ENCODE peak calls at places on chromosomes 11 and 22, in four cellular contexts. L is OCI-LY7, T is choroid plexus epithelial cell, R is mammary epithelial cell. O is an unnamed sample.

GRCh38 chr22:40189979-40190378 is 12.3 kb downstream of the TNRC6B start:
- DNase-seq in T (no peak), L (no peak), R (no peak), O (no peak)

GRCh38 chr22:50627914-50628542 is at the start of gene ARSA:
- DNase-seq in R (peak; percentile 76), L (peak; percentile 90), T (peak; percentile 83), O (peak; percentile 43)

GRCh38 chr11:73563539-73564200 is 34.2 kb downstream of the FAM168A start:
- DNase-seq in L (no peak), R (no peak), T (no peak), O (no peak)

GRCh38 chr11:45354976-45355705 is 69.0 kb upstream of the SYT13 start:
- DNase-seq in R (peak; percentile 30), T (peak; percentile 59), L (peak; percentile 87), O (peak; percentile 75)

GRCh38 chr22:39658367-39658766 is 87.8 kb downstream of the CACNA1I start:
- DNase-seq in R (no peak), T (no peak), L (no peak), O (no peak)

GRCh38 chr22:23688571-23688970 is 2.2 kb upstream of the RGL4 start:
- DNase-seq in R (no peak), T (no peak), L (no peak), O (no peak)

GRCh38 chr11:70522613-70523311 is 124.4 kb downstream of the CTTN start:
- DNase-seq in R (no peak), T (no peak), L (no peak), O (no peak)

GRCh38 chr11:94537051-94537600 is 6.6 kb upstream of the FUT4 start:
- DNase-seq in L (no peak), T (peak; percentile 73), R (peak; percentile 58), O (no peak)

GRCh38 chr22:36999463-36999862 is 19.8 kb downstream of the TST start:
- DNase-seq in R (no peak), T (no peak), L (no peak), O (no peak)

GRCh38 chr11:131867457-131868257 is 497.2 kb downstream of the NTM start:
- DNase-seq in T (peak; percentile 95), R (peak; percentile 70), L (peak; percentile 5), O (peak; percentile 25)

GRCh38 chr22:41598891-41599635 is 9.4 kb upstream of the PMM1 start:
- DNase-seq in L (no peak), R (peak; percentile 58), T (no peak), O (no peak)

GRCh38 chr11:10622957-10623787 is 54.7 kb upstream of the LYVE1 start:
- DNase-seq in L (peak; percentile 27), T (no peak), R (no peak), O (peak; percentile 18)

GRCh38 chr22:28345304-28345703 is 334.3 kb downstream of the TTC28 start:
- DNase-seq in R (peak; percentile 61), L (no peak), T (no peak), O (no peak)

GRCh38 chr11:3823303-3823702 is 14.9 kb downstream of the PGAP2 start:
- DNase-seq in L (no peak), T (peak; percentile 84), R (peak; percentile 60), O (no peak)

GRCh38 chr11:116190206-116190605 is 582.6 kb downstream of the BUD13 start:
- DNase-seq in R (no peak), L (no peak), T (no peak), O (no peak)

GRCh38 chr11:9344046-9344680 is 29.8 kb upstream of the TMEM41B start:
- DNase-seq in R (no peak), T (no peak), L (no peak), O (no peak)

GRCh38 chr22:49255154-49255553 is 572.5 kb downstream of the BRD1 start:
- DNase-seq in L (no peak), R (no peak), T (no peak), O (no peak)

GRCh38 chr11:129720156-129720555 is 95.5 kb upstream of the TMEM45B start:
- DNase-seq in R (no peak), L (no peak), T (no peak), O (no peak)

DNA sequence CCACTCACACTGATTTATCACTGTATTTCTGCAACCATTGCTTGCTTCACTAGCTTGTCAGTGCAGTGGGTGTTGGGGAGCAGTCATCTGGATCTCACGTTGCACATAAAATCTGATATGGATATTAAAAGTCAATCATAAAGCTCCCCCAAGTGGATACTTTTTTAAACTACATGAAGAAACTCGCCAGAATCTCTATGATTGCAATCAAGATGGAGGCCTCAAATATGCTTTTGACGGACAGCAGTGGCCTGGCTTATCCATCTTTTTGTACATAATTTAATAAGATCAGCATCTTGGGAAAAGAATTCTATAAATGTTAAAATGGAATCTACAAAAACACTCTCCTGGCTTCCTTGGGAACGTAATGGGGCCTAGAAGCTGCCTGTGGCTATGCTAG is 137.7 kb downstream of the WT1 start:
- DNase-seq in T (peak; percentile 82), R (peak; percentile 47), L (peak; percentile 34), O (no peak)
- TF ChIP-seq CTCF in T (peak; percentile 46), R (peak; percentile 26), L (peak; percentile 73), O (peak; percentile 21)

GRCh38 chr11:66592457-66593302 is at the start of the genes CCDC87 and CCS:
- DNase-seq in L (peak; percentile 97), T (peak; percentile 96), R (peak; percentile 92), O (peak; percentile 85)

GRCh38 chr11:66595245-66595904 is 2.4 kb downstream of the CCS start:
- DNase-seq in T (peak; percentile 89), R (no peak), L (no peak), O (no peak)

GRCh38 chr11:66593303-66593635 is 284 bp downstream of the CCS start:
- DNase-seq in L (no peak), T (no peak), R (no peak), O (no peak)

GRCh38 chr11:66591175-66591574 is 1.7 kb downstream of the CCDC87 start:
- DNase-seq in R (no peak), T (no peak), L (no peak), O (no peak)

GRCh38 chr11:66593650-66594049 is 665 bp downstream of the CCS start:
- DNase-seq in L (no peak), R (no peak), T (no peak), O (no peak)
- H3K4me3 ChIP-seq in L (peak overlapping the region; percentile 73), R (peak overlapping the region; percentile 78), T (peak overlapping the region; percentile 71), O (peak overlapping the region; percentile 74)

GRCh38 chr11:34625576-34625975 is 4.7 kb downstream of the EHF start:
- DNase-seq in L (no peak), T (no peak), R (no peak), O (no peak)

GRCh38 chr11:34621876-34622275 is 983 bp downstream of the EHF start:
- DNase-seq in L (no peak), R (peak; percentile 53), T (no peak), O (no peak)

GRCh38 chr11:34620820-34621792 is at the start of gene EHF:
- DNase-seq in L (no peak), R (peak; percentile 90), T (no peak), O (no peak)

GRCh38 chr11:34624069-34624468 is 3.2 kb downstream of the EHF start:
- DNase-seq in T (no peak), R (no peak), L (no peak), O (peak; percentile 46)

GRCh38 chr11:34623463-34623862 is 2.6 kb downstream of the EHF start:
- DNase-seq in L (no peak), R (no peak), T (no peak), O (peak; percentile 15)
- TF ChIP-seq CTCF in L (no peak), R (no peak), T (no peak), O (no peak)

GRCh38 chr11:1836011-1836945 is 1.5 kb downstream of the SYT8 start:
- DNase-seq in R (no peak), L (no peak), T (no peak), O (no peak)

GRCh38 chr11:1834132-1834610 is 619 bp upstream of the SYT8 start:
- DNase-seq in R (peak; percentile 97), L (no peak), T (no peak), O (no peak)

GRCh38 chr11:1835671-1836010 is 851 bp downstream of the SYT8 start:
- DNase-seq in R (no peak), L (no peak), T (no peak), O (no peak)

GRCh38 chr11:1832989-1833365 is 1.8 kb upstream of the SYT8 start:
- DNase-seq in R (no peak), L (no peak), T (no peak), O (no peak)

GRCh38 chr11:1834791-1835670 is at the start of gene SYT8:
- DNase-seq in R (peak; percentile 50), L (no peak), T (no peak), O (no peak)
- H3K4me3 ChIP-seq in R (peak within 1 kb of the TSS; percentile 64), L (no peak within 1 kb of the TSS), T (no peak within 1 kb of the TSS), O (no peak within 1 kb of the TSS)

DNA sequence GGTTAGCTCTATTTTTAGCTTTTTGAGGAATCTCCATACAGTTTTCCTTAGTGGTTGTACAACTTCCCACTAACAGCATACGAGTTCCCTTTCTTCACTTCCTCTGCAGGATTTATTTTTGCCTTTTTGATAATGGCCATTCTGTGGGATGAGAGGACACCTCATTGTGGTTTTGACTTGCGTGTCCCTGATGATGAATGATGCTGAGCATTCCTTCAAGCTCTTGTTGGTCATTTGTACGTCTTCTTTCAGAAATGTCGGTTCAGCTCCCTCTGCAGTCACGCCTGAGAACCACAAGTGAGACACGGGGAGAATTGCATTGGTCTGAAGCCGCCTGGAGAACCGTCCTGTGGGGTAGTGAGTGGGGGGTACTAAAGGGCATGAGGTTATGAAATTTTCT is 2.0 kb upstream of the KRTAP5-10 start:
- DNase-seq in R (peak; percentile 55), L (peak; percentile 34), T (peak; percentile 78), O (no peak)
- TF ChIP-seq CTCF in R (no peak), L (peak; percentile 71), T (peak; percentile 72), O (peak; percentile 74)

GRCh38 chr11:125627236-125627910 is 2.4 kb downstream of the CHEK1 start:
- DNase-seq in L (no peak), T (peak; percentile 13), R (peak; percentile 25), O (no peak)
- H3K4me3 ChIP-seq in L (peak overlapping the region; percentile 89), T (peak overlapping the region; percentile 85), R (peak overlapping the region; percentile 71), O (peak overlapping the region; percentile 92)

DNA sequence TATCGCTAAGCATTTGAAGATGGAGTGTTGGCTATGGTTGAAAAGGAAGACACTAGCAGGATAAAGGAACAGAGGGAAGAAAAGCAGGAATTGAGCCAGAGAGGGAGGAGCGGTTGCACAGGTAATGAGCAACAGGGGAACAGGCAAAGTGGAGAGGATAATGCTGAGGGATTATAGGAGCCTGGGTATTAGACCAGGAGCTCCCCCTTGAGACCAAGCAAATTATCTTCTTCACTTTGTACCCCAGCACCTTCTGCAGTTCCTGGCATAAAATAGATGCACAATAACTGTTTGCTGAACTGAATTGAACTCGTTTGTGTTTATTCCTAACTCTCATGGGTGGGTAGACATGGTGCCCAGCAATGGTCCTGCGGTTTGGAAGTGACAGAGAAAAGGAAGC is 54.6 kb upstream of the OR5P2 start:
- DNase-seq in L (no peak), T (no peak), R (peak; percentile 19), O (no peak)
- TF ChIP-seq CTCF in L (peak; percentile 69), T (no peak), R (peak; percentile 14), O (peak; percentile 11)